ENCODE peak calls at places on chromosomes 7 and 10, in eight cellular contexts. N, L, E, W, D, U, H and Q are unnamed samples.

GRCh38 chr7:34539003-34539402 is 119.0 kb upstream of the NPSR1 start:
- DNase-seq in U (no peak), L (no peak), E (no peak), H (no peak), D (no peak), N (no peak), W (no peak), Q (no peak)

GRCh38 chr10:132701099-132701845 is 84.7 kb downstream of the NKX6-2 start:
- DNase-seq in U (no peak), E (no peak), N (peak; percentile 59), D (no peak), H (no peak), W (no peak), L (no peak), Q (no peak)

GRCh38 chr10:88931548-88931947 is 21.0 kb downstream of the ACTA2 start:
- DNase-seq in N (no peak), W (no peak), D (no peak), E (no peak), U (no peak), L (no peak), H (no peak), Q (peak; percentile 29)

GRCh38 chr7:70545214-70545613 is 586.7 kb upstream of the GALNT17 start:
- DNase-seq in H (no peak), U (no peak), L (peak; percentile 7), E (no peak), D (no peak), N (no peak), W (no peak), Q (no peak)

GRCh38 chr10:79400567-79401004 is 44.8 kb downstream of the ZCCHC24 start:
- DNase-seq in D (no peak), H (peak; percentile 75), U (no peak), E (no peak), L (peak; percentile 69), W (peak; percentile 29), N (no peak), Q (no peak)

GRCh38 chr7:70595741-70596574 is 536.0 kb upstream of the GALNT17 start:
- DNase-seq in H (peak; percentile 58), W (no peak), E (no peak), D (no peak), N (no peak), L (peak; percentile 42), U (no peak), Q (no peak)

GRCh38 chr10:4656576-4657194 is 169.3 kb upstream of the AKR1E2 start:
- DNase-seq in N (peak; percentile 82), D (no peak), H (peak; percentile 39), L (peak; percentile 24), E (no peak), U (peak; percentile 47), W (peak; percentile 64), Q (peak; percentile 80)

GRCh38 chr10:18005445-18005780 is 53.7 kb downstream of the SLC39A12 start:
- DNase-seq in W (no peak), D (no peak), H (no peak), L (no peak), U (no peak), N (no peak), E (no peak), Q (no peak)

GRCh38 chr7:23191022-23191421 is 9.2 kb downstream of the NUP42 start:
- DNase-seq in E (no peak), N (no peak), L (no peak), H (no peak), D (no peak), U (no peak), W (no peak), Q (no peak)

GRCh38 chr10:72337722-72338121 is 17.0 kb downstream of the DNAJB12 start:
- DNase-seq in U (no peak), D (no peak), N (no peak), W (no peak), L (no peak), H (no peak), E (no peak), Q (no peak)

GRCh38 chr7:131819891-131820290 is 263.5 kb upstream of the PODXL start:
- DNase-seq in D (no peak), U (no peak), W (no peak), H (no peak), E (no peak), L (no peak), N (no peak), Q (no peak)

GRCh38 chr10:12484945-12485805 is 135.8 kb downstream of the CAMK1D start:
- DNase-seq in N (no peak), U (no peak), W (no peak), H (no peak), E (no peak), L (peak; percentile 33), D (no peak), Q (no peak)

GRCh38 chr10:35882422-35883150 is 240.5 kb upstream of the FZD8 start:
- DNase-seq in H (no peak), E (no peak), U (no peak), D (no peak), N (no peak), W (no peak), L (no peak), Q (no peak)

GRCh38 chr10:118844731-118845573 is 90.2 kb upstream of the CACUL1 start:
- DNase-seq in D (no peak), E (no peak), N (no peak), H (no peak), W (peak; percentile 35), L (no peak), U (no peak), Q (peak; percentile 5)

GRCh38 chr10:86368987-86369386 is 2.4 kb upstream of the GRID1 start:
- DNase-seq in E (no peak), D (no peak), U (no peak), W (no peak), H (no peak), L (no peak), N (peak; percentile 19), Q (no peak)

GRCh38 chr10:12042409-12042796 is 206 bp downstream of the UPF2 start:
- DNase-seq in H (no peak), U (no peak), D (no peak), N (peak; percentile 79), L (peak; percentile 44), W (peak; percentile 24), E (no peak), Q (no peak)

GRCh38 chr7:93551931-93552330 is 22.6 kb downstream of the CALCR start:
- DNase-seq in D (no peak), L (no peak), H (no peak), N (no peak), E (no peak), U (no peak), W (no peak), Q (no peak)

GRCh38 chr7:54917613-54918406 is 101.0 kb upstream of the EGFR start:
- DNase-seq in E (no peak), H (no peak), W (no peak), N (no peak), U (no peak), D (no peak), L (no peak), Q (no peak)

GRCh38 chr10:5723692-5724091 is 39.1 kb downstream of the TASOR2 start:
- DNase-seq in E (no peak), W (peak; percentile 16), N (no peak), L (no peak), D (no peak), U (no peak), H (no peak), Q (no peak)

GRCh38 chr10:122147731-122148130 is 123.4 kb upstream of the BTBD16 start:
- DNase-seq in D (no peak), W (no peak), L (no peak), U (no peak), E (no peak), H (no peak), N (no peak), Q (peak; percentile 41)